ENCODE peak calls at places on chromosomes 4 and X, in nine cellular contexts. F, L, O, Y, D, I, U, J and N are unnamed samples.

GRCh38 chr4:6471303-6472007 is 959 bp downstream of the PPP2R2C start:
- DNase-seq in F (peak; percentile 22), L (no peak), D (no peak), U (no peak), J (no peak), O (peak; percentile 26), I (no peak), Y (no peak), N (no peak)

GRCh38 chrX:36867143-36867542 is 141.0 kb upstream of the FAM47C start:
- DNase-seq in F (no peak), I (no peak), Y (peak; percentile 15), D (no peak), O (peak; percentile 41), J (no peak), L (peak; percentile 16), U (no peak), N (no peak)

GRCh38 chrX:6049132-6049531 is 179.5 kb downstream of the NLGN4X start:
- DNase-seq in I (no peak), J (no peak), L (no peak), Y (no peak), O (no peak), U (no peak), F (no peak), D (no peak), N (no peak)

GRCh38 chr4:94160774-94161173 is 46.9 kb upstream of the SMARCAD1 start:
- DNase-seq in F (no peak), J (no peak), U (no peak), Y (no peak), O (no peak), L (no peak), I (no peak), D (no peak), N (no peak)

GRCh38 chr4:2936773-2937145 is 26.4 kb downstream of the NOP14 start:
- DNase-seq in Y (peak; percentile 38), I (no peak), L (peak; percentile 27), J (peak; percentile 52), D (no peak), U (no peak), O (no peak), F (peak; percentile 45), N (no peak)

GRCh38 chr4:10299601-10300000 is 157.6 kb downstream of the ZNF518B start:
- DNase-seq in L (no peak), Y (no peak), D (no peak), O (no peak), I (no peak), F (no peak), J (no peak), U (no peak), N (no peak)

GRCh38 chr4:174198396-174199179 is 84.9 kb downstream of the FBXO8 start:
- DNase-seq in I (no peak), O (no peak), J (no peak), F (no peak), Y (peak; percentile 89), L (no peak), U (no peak), D (peak; percentile 37), N (peak; percentile 30)

GRCh38 chrX:104929324-104929723 is 291.2 kb downstream of the TEX13A start:
- DNase-seq in U (no peak), D (no peak), Y (no peak), J (no peak), I (no peak), F (no peak), L (no peak), O (no peak), N (no peak)

GRCh38 chrX:42869011-42869410 is 91.0 kb upstream of the PPP1R2C start:
- DNase-seq in Y (no peak), I (no peak), O (no peak), L (no peak), F (no peak), D (no peak), U (no peak), J (no peak), N (no peak)

GRCh38 chr4:93788712-93789111 is 39.8 kb upstream of the ATOH1 start:
- DNase-seq in F (no peak), L (peak; percentile 15), J (no peak), O (peak; percentile 65), U (peak; percentile 10), D (no peak), I (no peak), Y (peak; percentile 14), N (no peak)

GRCh38 chr4:602559-602942 is 22.8 kb upstream of the PDE6B start:
- DNase-seq in L (peak; percentile 55), I (peak; percentile 64), Y (no peak), D (no peak), U (peak; percentile 18), J (no peak), F (peak; percentile 85), O (peak; percentile 96), N (no peak)

GRCh38 chr4:115537387-115537786 is 424.0 kb upstream of the NDST4 start:
- DNase-seq in J (no peak), Y (peak; percentile 1), D (no peak), F (no peak), U (no peak), L (peak; percentile 1), O (no peak), I (no peak), N (no peak)

GRCh38 chr4:26069218-26069617 is 155.2 kb downstream of the SMIM20 start:
- DNase-seq in L (peak; percentile 25), Y (peak; percentile 36), J (no peak), O (peak; percentile 89), F (no peak), D (no peak), U (no peak), I (no peak), N (no peak)

GRCh38 chr4:151679247-151679646 is 81.6 kb downstream of the GATB start:
- DNase-seq in L (no peak), Y (no peak), U (no peak), F (no peak), O (peak; percentile 47), D (no peak), I (no peak), J (no peak), N (no peak)

GRCh38 chr4:133638702-133639101 is 489.6 kb downstream of the PCDH10 start:
- DNase-seq in U (no peak), J (no peak), O (no peak), I (no peak), D (no peak), Y (no peak), F (no peak), L (no peak), N (no peak)

GRCh38 chrX:56366901-56367300 is 134.7 kb downstream of the KLF8 start:
- DNase-seq in L (no peak), F (no peak), D (no peak), O (peak; percentile 1), Y (no peak), U (no peak), J (no peak), I (no peak), N (no peak)

DNA sequence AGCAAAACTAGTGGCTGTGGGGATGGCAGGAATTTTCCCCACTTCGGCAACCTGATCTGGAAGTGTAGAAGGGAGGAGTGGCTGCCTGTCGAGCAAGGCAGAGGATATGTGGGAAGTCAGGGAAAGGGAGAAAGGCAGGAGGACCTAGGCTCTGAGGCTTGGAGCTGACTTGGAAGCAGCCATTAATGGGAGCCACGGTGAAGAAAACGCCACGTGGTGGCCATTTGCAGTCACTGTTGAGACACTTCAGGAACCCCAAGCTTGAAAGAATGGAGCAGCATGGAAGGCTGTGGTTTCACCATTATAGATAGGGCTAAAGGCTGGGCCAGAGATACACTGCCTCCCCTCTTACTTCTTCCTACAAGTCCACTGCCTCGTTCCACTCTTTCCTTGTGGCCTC is 41.8 kb upstream of the MAML3 start:
- DNase-seq in Y (no peak), O (peak; percentile 31), I (no peak), J (no peak), L (peak; percentile 7), U (no peak), F (no peak), D (no peak), N (no peak)
- TF ChIP-seq CTCF in Y (no peak), O (peak; percentile 37), I (no peak), J (no peak), L (peak; percentile 34), U (no peak), F (no peak), D (no peak), N (no peak)

DNA sequence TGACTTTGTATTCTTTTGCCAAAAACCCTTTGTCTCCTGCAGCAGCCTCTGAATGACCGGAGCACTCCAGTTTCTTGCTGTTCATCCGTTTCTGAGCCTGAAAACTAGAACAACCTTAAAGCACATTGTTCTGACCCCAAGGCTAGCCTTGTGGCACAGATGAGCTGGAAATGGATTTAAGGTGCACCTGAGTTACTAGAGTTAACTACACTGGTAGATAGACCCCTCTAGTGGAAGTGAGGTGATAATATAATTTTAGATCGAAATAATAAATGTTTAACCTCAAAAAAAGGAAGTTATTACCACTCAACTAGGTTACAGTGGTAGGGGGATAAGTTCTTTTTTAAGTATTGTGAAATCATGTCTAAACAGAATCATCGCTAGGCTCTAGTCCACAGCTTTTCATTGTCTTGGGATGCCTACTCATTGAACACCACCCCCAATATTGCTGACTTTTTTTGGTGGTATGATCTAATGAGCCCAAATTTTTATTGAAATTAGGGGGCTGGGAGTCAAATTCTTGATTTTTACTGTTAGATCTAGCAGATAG is 2.7 kb downstream of the PLS3 start:
- DNase-seq in U (no peak), O (no peak), J (no peak), D (no peak), Y (peak; percentile 8), F (no peak), L (no peak), I (no peak), N (no peak)
- TF ChIP-seq CTCF in U (no peak), O (peak; percentile 3), J (no peak), D (peak; percentile 20), Y (no peak), F (no peak), L (no peak), I (no peak), N (no peak)

DNA sequence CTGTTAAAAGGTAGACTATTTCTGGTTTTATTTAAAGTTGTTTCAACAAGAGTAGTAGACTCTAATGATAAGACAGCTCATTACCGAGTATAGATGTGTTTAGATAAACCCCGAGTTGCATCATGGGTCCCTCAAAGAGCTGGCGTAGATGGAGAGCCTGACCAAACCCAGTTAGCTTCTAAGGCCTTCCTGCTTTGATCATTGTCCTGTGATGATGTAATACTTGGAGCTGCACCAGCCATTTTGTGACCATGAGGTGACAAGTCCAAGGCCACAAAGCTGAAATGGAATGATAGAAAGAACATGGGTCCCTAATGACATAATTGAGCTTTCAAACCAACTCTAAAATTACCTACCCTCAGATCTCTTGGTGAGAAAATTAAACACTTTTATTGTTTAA is 66.6 kb upstream of the TAB3 start:
- DNase-seq in F (no peak), O (no peak), D (no peak), Y (no peak), J (no peak), I (no peak), L (no peak), U (no peak), N (no peak)
- TF ChIP-seq CTCF in F (no peak), O (no peak), D (no peak), Y (no peak), J (no peak), I (no peak), L (no peak), U (no peak), N (no peak)

DNA sequence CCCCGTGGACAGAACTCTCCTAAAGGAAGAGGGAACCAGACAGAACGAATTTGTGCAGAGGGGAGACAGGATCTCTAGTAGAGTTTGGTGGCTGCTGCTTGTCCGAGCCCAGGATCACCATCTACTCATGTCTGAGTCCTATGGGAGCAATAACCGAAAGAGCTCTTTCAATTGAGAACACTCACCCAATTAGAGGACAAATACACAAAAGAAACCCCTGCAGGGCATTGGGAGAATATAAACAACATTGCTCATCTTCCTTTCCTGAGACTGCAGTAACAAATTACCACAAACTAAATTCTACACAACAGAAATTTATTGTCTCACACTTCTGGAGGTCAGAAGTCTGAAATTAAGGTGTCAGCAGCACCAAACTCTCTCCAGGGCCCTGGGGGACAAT is 65.6 kb downstream of the SPINK2 start:
- DNase-seq in D (no peak), Y (no peak), F (no peak), I (no peak), U (no peak), J (no peak), O (no peak), L (no peak), N (no peak)
- TF ChIP-seq CTCF in D (no peak), Y (no peak), F (no peak), I (no peak), U (no peak), J (no peak), O (no peak), L (no peak), N (no peak)